ENCODE peak calls at places on chromosomes 6 and 20, in nine cellular contexts. O is effector memory CD8-positive, alpha-beta T cell; I is activated naive CD8-positive, alpha-beta T cell treated with anti-CD3 and anti-CD28 coated beads for 36 hours; P is nephron progenitor cell; R is pancreas; L is T1000; V is right lobe of liver; J is AG04450; T is stimulated activated CD8-positive, alpha-beta memory T cell treated with anti-CD3 and anti-CD28 coated beads, Interleukin-12 subunit alpha, Interleukin-12 subunit beta, amount 100 ng/mL, for 4 hours. Z is an unnamed sample.

GRCh38 chr6:37139223-37139962 is 30.6 kb upstream of the PIM1 start:
- DNase-seq in O (no peak), I (no peak), P (no peak), R (no peak), L (no peak), V (no peak), J (no peak), T (no peak), Z (no peak)

GRCh38 chr6:36301085-36301658 is 31.3 kb downstream of the PNPLA1 start:
- DNase-seq in O (no peak), I (no peak), P (no peak), R (no peak), L (no peak), V (no peak), J (no peak), T (no peak), Z (no peak)

GRCh38 chr6:100479180-100480035 is 14.7 kb upstream of the SIM1 start:
- DNase-seq in O (no peak), I (no peak), P (no peak), R (no peak), L (no peak), V (no peak), J (no peak), T (no peak), Z (no peak)

GRCh38 chr6:51865176-51865575 is 222.2 kb downstream of the PKHD1 start:
- DNase-seq in O (no peak), I (no peak), P (no peak), R (no peak), L (no peak), V (no peak), J (no peak), T (no peak), Z (no peak)

GRCh38 chr6:109794201-109794926 is 103.3 kb downstream of the FIG4 start:
- DNase-seq in O (no peak), I (no peak), P (no peak), R (no peak), L (no peak), V (no peak), J (no peak), T (no peak), Z (no peak)

GRCh38 chr6:144617231-144618199 is 332.4 kb downstream of the UTRN start:
- DNase-seq in O (no peak), I (no peak), P (no peak), R (no peak), L (no peak), V (no peak), J (no peak), T (no peak), Z (no peak)

GRCh38 chr6:85118233-85118632 is 331.6 kb upstream of the NT5E start:
- DNase-seq in O (no peak), I (no peak), P (no peak), R (no peak), L (no peak), V (no peak), J (no peak), T (no peak), Z (no peak)

GRCh38 chr6:139756381-139756780 is 381.9 kb upstream of the CITED2 start:
- DNase-seq in O (no peak), I (no peak), P (no peak), R (no peak), L (no peak), V (no peak), J (no peak), T (no peak), Z (no peak)

GRCh38 chr20:62303327-62304226 is 780 bp downstream of the ADRM1 start:
- DNase-seq in O (no peak), I (peak), P (peak), R (no peak), L (no peak), V (peak), J (no peak), T (no peak), Z (no peak)

GRCh38 chr20:17870063-17870740 is 98.4 kb downstream of the SNX5 start:
- DNase-seq in O (no peak), I (no peak), P (no peak), R (no peak), L (no peak), V (no peak), J (no peak), T (no peak), Z (no peak)

GRCh38 chr6:56370591-56371198 is 123.3 kb upstream of the COL21A1 start:
- DNase-seq in O (no peak), I (no peak), P (no peak), R (no peak), L (no peak), V (no peak), J (peak), T (no peak), Z (no peak)

GRCh38 chr20:49267327-49267726 is 10.5 kb downstream of the ZNFX1 start:
- DNase-seq in O (no peak), I (no peak), P (no peak), R (no peak), L (no peak), V (peak), J (no peak), T (no peak), Z (peak)

GRCh38 chr6:112760831-112761230 is 413.7 kb downstream of the RFPL4B start:
- DNase-seq in O (no peak), I (no peak), P (no peak), R (no peak), L (no peak), V (no peak), J (no peak), T (no peak), Z (no peak)

GRCh38 chr6:49384913-49385312 is 78.1 kb downstream of the MMUT start:
- DNase-seq in O (no peak), I (no peak), P (no peak), R (no peak), L (no peak), V (no peak), J (no peak), T (no peak), Z (no peak)

GRCh38 chr20:23744726-23745646 is 5.7 kb downstream of the CST1 start:
- DNase-seq in O (no peak), I (no peak), P (no peak), R (no peak), L (no peak), V (no peak), J (no peak), T (no peak), Z (no peak)

GRCh38 chr20:17555106-17555505 is 14.8 kb upstream of the DSTN start:
- DNase-seq in O (no peak), I (no peak), P (no peak), R (no peak), L (no peak), V (no peak), J (no peak), T (no peak), Z (no peak)

GRCh38 chr6:3911614-3912336 is 62.6 kb downstream of the FAM50B start:
- DNase-seq in O (no peak), I (no peak), P (no peak), R (peak), L (peak), V (no peak), J (peak), T (no peak), Z (no peak)

GRCh38 chr6:12010635-12011275 is 1.4 kb upstream of the HIVEP1 start:
- DNase-seq in O (no peak), I (no peak), P (peak), R (peak), L (no peak), V (peak), J (no peak), T (no peak), Z (no peak)

GRCh38 chr6:144564202-144564601 is 279.1 kb downstream of the UTRN start:
- DNase-seq in O (no peak), I (no peak), P (no peak), R (no peak), L (no peak), V (no peak), J (no peak), T (no peak), Z (no peak)

GRCh38 chr20:18288748-18289705 is 700 bp downstream of the ZNF133 start:
- DNase-seq in O (no peak), I (peak), P (peak), R (peak), L (no peak), V (no peak), J (no peak), T (no peak), Z (no peak)

GRCh38 chr6:64081459-64081858 is 445.9 kb downstream of the PHF3 start:
- DNase-seq in O (no peak), I (no peak), P (no peak), R (no peak), L (no peak), V (no peak), J (no peak), T (no peak), Z (no peak)

GRCh38 chr6:152573762-152574161 is 63.4 kb downstream of the SYNE1 start:
- DNase-seq in O (no peak), I (no peak), P (no peak), R (no peak), L (no peak), V (no peak), J (no peak), T (no peak), Z (no peak)

GRCh38 chr6:25700841-25701240 is 48.8 kb downstream of the SCGN start:
- DNase-seq in O (no peak), I (no peak), P (no peak), R (no peak), L (no peak), V (no peak), J (no peak), T (no peak), Z (no peak)

GRCh38 chr6:38364775-38365174 is 275.0 kb downstream of the BTBD9 start:
- DNase-seq in O (no peak), I (no peak), P (no peak), R (no peak), L (no peak), V (no peak), J (no peak), T (no peak), Z (no peak)

GRCh38 chr6:43673444-43674063 is 14.0 kb downstream of the MRPS18A start:
- DNase-seq in O (no peak), I (no peak), P (peak), R (peak), L (no peak), V (no peak), J (no peak), T (no peak), Z (no peak)

GRCh38 chr6:137731960-137732616 is 135.0 kb upstream of the TNFAIP3 start:
- DNase-seq in O (no peak), I (no peak), P (no peak), R (no peak), L (no peak), V (no peak), J (no peak), T (no peak), Z (no peak)

Z was measured in central memory CD4-positive, alpha-beta T cell.